ENCODE peak calls at places on chromosomes 13 and 19, in five cellular contexts. P, W, K, Z and Y are unnamed samples.

GRCh38 chr19:18193388-18194207 is 580 bp downstream of the MPV17L2 start:
- DNase-seq in P (no peak), W (peak; percentile 23), K (no peak), Z (no peak), Y (no peak)

GRCh38 chr13:90485441-90485840 is 862.0 kb upstream of the MIR17HG start:
- DNase-seq in P (peak; percentile 92), W (no peak), K (no peak), Z (peak; percentile 75), Y (peak; percentile 72)

GRCh38 chr13:52879950-52880650 is 31.7 kb upstream of the PCDH8 start:
- DNase-seq in P (no peak), W (no peak), K (no peak), Z (no peak), Y (no peak)

GRCh38 chr13:50685491-50685890 is 158.0 kb downstream of the DLEU7 start:
- DNase-seq in P (no peak), W (no peak), K (no peak), Z (peak; percentile 57), Y (no peak)

GRCh38 chr19:35856546-35857149 is at the start of gene KIRREL2:
- DNase-seq in P (no peak), W (peak; percentile 48), K (no peak), Z (no peak), Y (no peak)

GRCh38 chr13:64958106-64958505 is 2272.0 kb downstream of the PCDH9 start:
- DNase-seq in P (no peak), W (no peak), K (no peak), Z (no peak), Y (no peak)

GRCh38 chr19:1618157-1619093 is 13.2 kb upstream of the UQCR11 start:
- DNase-seq in P (no peak), W (peak; percentile 64), K (no peak), Z (peak; percentile 20), Y (no peak)

GRCh38 chr13:74406439-74406838 is 272.2 kb upstream of the KLF12 start:
- DNase-seq in P (peak; percentile 4), W (no peak), K (no peak), Z (no peak), Y (no peak)

GRCh38 chr19:4967738-4968461 is 1.0 kb upstream of the KDM4B start:
- DNase-seq in P (no peak), W (no peak), K (no peak), Z (peak; percentile 64), Y (no peak)

GRCh38 chr19:30492581-30492980 is 120.4 kb downstream of the ZNF536 start:
- DNase-seq in P (peak; percentile 0), W (no peak), K (no peak), Z (no peak), Y (no peak)

GRCh38 chr19:47230122-47230920 is 678 bp downstream of the BBC3 start:
- DNase-seq in P (no peak), W (peak; percentile 76), K (no peak), Z (peak; percentile 51), Y (no peak)

GRCh38 chr13:59269476-59269875 is 894.3 kb downstream of the DIAPH3 start:
- DNase-seq in P (peak; percentile 28), W (no peak), K (no peak), Z (peak; percentile 77), Y (no peak)

GRCh38 chr13:21481359-21481758 is 22.3 kb upstream of the ZDHHC20 start:
- DNase-seq in P (no peak), W (no peak), K (no peak), Z (no peak), Y (no peak)

GRCh38 chr19:18697680-18698079 is 14.2 kb downstream of the CRTC1 start:
- DNase-seq in P (no peak), W (peak; percentile 7), K (no peak), Z (no peak), Y (no peak)

GRCh38 chr19:53927745-53928144 is 18.7 kb downstream of the CACNG7 start:
- DNase-seq in P (no peak), W (peak; percentile 29), K (no peak), Z (peak; percentile 79), Y (peak; percentile 43)

GRCh38 chr13:74443623-74444022 is 309.4 kb upstream of the KLF12 start:
- DNase-seq in P (peak; percentile 68), W (no peak), K (no peak), Z (peak; percentile 85), Y (peak; percentile 44)

GRCh38 chr19:39998511-39998910 is 1.7 kb downstream of the ZNF546 start:
- DNase-seq in P (no peak), W (no peak), K (no peak), Z (no peak), Y (no peak)

GRCh38 chr19:18832331-18833140 is 777 bp downstream of the UPF1 start:
- DNase-seq in P (no peak), W (peak; percentile 60), K (no peak), Z (no peak), Y (no peak)

GRCh38 chr13:87259479-87260083 is 411.6 kb upstream of the SLITRK5 start:
- DNase-seq in P (no peak), W (peak; percentile 46), K (no peak), Z (peak; percentile 2), Y (no peak)

GRCh38 chr13:27054760-27055159 is 116.9 kb downstream of the USP12 start:
- DNase-seq in P (no peak), W (no peak), K (no peak), Z (no peak), Y (no peak)

GRCh38 chr19:7602240-7602934 is 6.7 kb downstream of the CAMSAP3 start:
- DNase-seq in P (no peak), W (no peak), K (no peak), Z (peak; percentile 79), Y (no peak)

GRCh38 chr13:51230473-51231105 is 8.4 kb downstream of the FAM124A start:
- DNase-seq in P (peak; percentile 13), W (no peak), K (no peak), Z (peak; percentile 89), Y (no peak)

DNA sequence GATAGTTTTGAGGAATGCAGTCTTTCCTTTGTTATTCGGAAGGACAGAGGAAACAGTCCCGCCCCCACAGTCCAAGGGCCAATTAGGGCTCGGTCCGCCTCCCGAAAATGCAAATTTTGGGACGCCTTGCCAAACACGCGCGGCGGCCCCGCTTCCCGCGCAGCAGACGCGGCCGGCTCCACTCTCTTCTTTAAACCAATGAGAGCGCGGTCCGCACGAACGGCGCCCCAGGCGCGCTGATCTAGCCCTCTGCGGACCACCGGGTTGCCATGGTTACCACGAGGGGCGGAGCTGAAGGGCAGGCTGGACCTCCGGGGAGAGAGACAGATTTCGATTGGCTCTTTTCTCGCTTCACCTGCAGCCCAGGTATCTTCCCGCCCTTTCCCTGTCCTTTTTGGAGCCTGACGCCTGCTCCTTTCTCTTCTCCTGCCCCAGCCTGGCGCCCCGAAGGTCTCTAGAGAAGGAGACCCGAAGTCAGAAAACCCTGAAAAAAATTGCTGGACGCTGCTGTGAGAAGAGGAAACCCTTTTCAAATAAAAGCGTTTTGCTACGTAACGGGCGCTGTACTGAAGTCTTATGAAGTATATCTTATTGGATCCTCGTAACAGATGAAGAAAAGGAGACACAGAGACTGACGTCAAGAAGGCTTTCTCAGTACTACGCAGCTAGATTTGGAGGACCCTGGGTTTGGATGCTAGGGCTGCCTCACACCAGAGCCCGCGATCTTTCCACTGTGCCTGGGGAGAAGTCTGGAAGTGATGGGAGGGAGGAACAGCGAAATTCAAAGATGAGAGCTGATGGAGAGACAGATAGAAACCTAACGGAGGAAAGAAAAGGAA is 2.0 kb downstream of the PTH2 start:
- DNase-seq in P (no peak), W (peak; percentile 89), K (no peak), Z (peak; percentile 81), Y (no peak)
- H3K4me3 ChIP-seq in P (peak overlapping the region; percentile 11), W (peak overlapping the region; percentile 65), K (no peak overlapping the region), Z (no peak overlapping the region), Y (no peak overlapping the region)

DNA sequence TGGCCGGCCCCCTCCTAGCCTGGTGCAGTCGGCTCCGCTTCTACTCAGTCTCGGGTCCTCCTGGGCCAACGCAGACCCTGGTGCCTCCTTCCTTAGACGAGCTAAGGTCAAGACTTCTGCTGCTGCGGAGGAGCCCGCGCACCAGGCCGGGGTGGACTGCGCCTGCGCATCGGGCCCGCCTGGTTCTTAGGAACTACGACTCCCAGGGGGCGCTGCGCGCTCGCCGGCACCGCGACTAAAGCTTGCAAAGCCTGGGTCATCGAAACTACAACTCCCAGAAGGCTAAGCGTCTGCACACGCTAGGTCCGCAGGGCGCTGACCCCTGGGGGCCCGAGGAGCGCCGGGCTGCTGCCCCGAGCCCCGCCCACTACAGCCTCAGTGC is at the start of gene ZNF835:
- DNase-seq in P (no peak), W (no peak), K (peak; percentile 63), Z (peak; percentile 53), Y (no peak)
- H3K4me3 ChIP-seq in P (peak within 1 kb of the TSS; percentile 34), W (no peak within 1 kb of the TSS), K (peak within 1 kb of the TSS; percentile 57), Z (peak within 1 kb of the TSS; percentile 14), Y (no peak within 1 kb of the TSS)

GRCh38 chr13:99357920-99358319 is 50.7 kb upstream of the GPR183 start:
- DNase-seq in P (no peak), W (no peak), K (no peak), Z (no peak), Y (no peak)

GRCh38 chr13:99357149-99357596 is 50.0 kb upstream of the GPR183 start:
- DNase-seq in P (no peak), W (no peak), K (no peak), Z (peak; percentile 83), Y (no peak)

GRCh38 chr13:99355267-99356215 is 48.3 kb upstream of the GPR183 start:
- DNase-seq in P (no peak), W (no peak), K (no peak), Z (no peak), Y (no peak)

GRCh38 chr13:99354371-99354951 is 47.3 kb upstream of the GPR183 start:
- DNase-seq in P (no peak), W (no peak), K (no peak), Z (no peak), Y (no peak)

DNA sequence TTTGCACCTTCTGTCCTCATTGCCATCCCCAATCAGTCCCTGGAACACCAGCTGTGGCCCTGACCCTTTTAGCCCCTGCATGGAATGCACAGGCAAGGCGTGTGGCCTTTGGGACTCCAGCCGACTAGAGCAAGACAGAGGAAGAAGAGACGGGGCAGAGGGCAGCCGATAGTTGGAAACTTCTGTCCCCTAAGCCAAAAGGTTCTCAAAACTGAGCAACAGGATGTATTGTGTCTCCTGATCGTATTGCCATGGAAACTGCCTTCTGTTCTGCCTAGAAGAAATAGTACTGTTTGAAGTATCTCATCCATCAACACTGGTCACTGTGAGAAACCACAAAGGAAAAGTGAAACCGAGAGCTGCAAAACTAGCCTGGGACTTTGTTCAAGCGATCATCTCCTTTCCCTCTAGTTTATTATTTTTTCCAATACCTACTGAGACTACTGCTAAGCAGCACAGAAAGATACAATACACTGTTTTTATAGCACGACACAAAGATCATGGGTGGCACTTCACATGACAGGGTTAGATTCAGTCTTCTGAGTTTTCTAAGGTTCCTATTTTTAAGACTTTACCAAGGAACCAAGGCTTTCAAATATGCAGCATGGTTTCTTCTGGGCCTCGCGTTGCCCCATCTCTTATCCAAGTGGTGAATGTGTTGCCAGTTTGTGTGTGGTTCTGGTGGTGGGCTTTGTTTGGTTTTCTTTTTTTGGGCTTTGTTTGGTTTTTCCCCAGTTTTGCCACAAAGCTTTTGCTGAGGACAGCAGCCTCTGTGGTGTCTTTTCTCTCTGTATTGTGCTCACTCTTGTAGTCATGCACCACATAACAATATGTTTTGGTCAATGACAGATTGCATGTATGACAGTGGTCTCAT is 49.3 kb upstream of the GPR183 start:
- DNase-seq in P (peak; percentile 53), W (peak; percentile 38), K (no peak), Z (peak; percentile 87), Y (no peak)
- H3K4me3 ChIP-seq in P (no peak overlapping the region), W (no peak overlapping the region), K (peak overlapping the region; percentile 29), Z (no peak overlapping the region), Y (no peak overlapping the region)

GRCh38 chr19:45423589-45424190 is at the start of gene ERCC1:
- DNase-seq in P (peak; percentile 79), W (peak; percentile 96), K (peak; percentile 76), Z (peak; percentile 97), Y (peak; percentile 89)

GRCh38 chr19:45423033-45423588 is 606 bp downstream of the ERCC1 start:
- DNase-seq in P (no peak), W (no peak), K (no peak), Z (no peak), Y (no peak)

GRCh38 chr19:45424191-45425058 is 708 bp upstream of the ERCC1 start:
- DNase-seq in P (peak; percentile 89), W (peak; percentile 52), K (peak; percentile 67), Z (peak; percentile 92), Y (peak; percentile 93)

GRCh38 chr19:45428385-45429231 is 4.9 kb upstream of the ERCC1 start:
- DNase-seq in P (no peak), W (peak; percentile 29), K (no peak), Z (peak; percentile 59), Y (no peak)
- H3K4me3 ChIP-seq in P (peak overlapping the region; percentile 57), W (peak overlapping the region; percentile 58), K (peak overlapping the region; percentile 48), Z (peak overlapping the region; percentile 35), Y (peak overlapping the region; percentile 46)